ENCODE peak calls at places on chromosomes 3 and 15, in six cellular contexts. K is HCT116; T is adrenal gland; D is cardiac muscle cell; Y is astrocyte; W is CD4-positive, CD25-positive, alpha-beta regulatory T cell. I is an unnamed sample. For H3K9me3, the result is how much of the 10 kb centered on the place peaks cover.

GRCh38 chr3:141578197-141578596 is 91.4 kb downstream of the RASA2 start:
- DNase-seq in W (no peak), T (no peak), K (no peak), Y (peak), D (peak), I (no peak)

GRCh38 chr3:14423197-14423743 is 20.9 kb downstream of the SLC6A6 start:
- DNase-seq in W (no peak), K (no peak), T (no peak), D (no peak), Y (no peak), I (no peak)

GRCh38 chr3:177770821-177771220 is 573.5 kb upstream of the TBL1XR1 start:
- DNase-seq in K (no peak), W (no peak), Y (peak), T (no peak), D (no peak), I (no peak)

GRCh38 chr3:162719684-162720341 is 1223.2 kb downstream of the OTOL1 start:
- DNase-seq in D (peak), K (peak), Y (peak), W (no peak), T (no peak), I (no peak)

GRCh38 chr3:138016065-138016464 is 6.1 kb downstream of the CLDN18 start:
- DNase-seq in D (no peak), K (no peak), Y (no peak), T (no peak), W (no peak), I (no peak)

GRCh38 chr3:5692446-5692845 is 504.9 kb downstream of the EDEM1 start:
- DNase-seq in T (no peak), Y (no peak), K (no peak), D (no peak), W (no peak), I (no peak)

GRCh38 chr3:72105306-72105705 is 320.4 kb upstream of the PROK2 start:
- DNase-seq in Y (no peak), D (no peak), W (no peak), T (no peak), K (no peak), I (no peak)

GRCh38 chr3:174955513-174956001 is 96.4 kb downstream of the NAALADL2 start:
- DNase-seq in W (no peak), T (no peak), Y (peak), D (peak), K (peak), I (no peak)

GRCh38 chr3:76203578-76203977 is 418.2 kb upstream of the ZNF717 start:
- DNase-seq in K (no peak), D (no peak), W (no peak), Y (no peak), T (no peak), I (no peak)
- H3K9me3 ChIP-seq in K (under half), D (under half), W (under half), Y (under half), T (under half), I (under half)

GRCh38 chr3:133948996-133949395 is 53.3 kb upstream of the RAB6B start:
- DNase-seq in T (no peak), W (no peak), Y (no peak), K (no peak), D (no peak), I (no peak)
- H3K9me3 ChIP-seq in T (under half), W (under half), Y (under half), K (under half), D (under half), I (under half)

GRCh38 chr3:191158247-191158646 is 40.8 kb upstream of the OSTN start:
- DNase-seq in K (no peak), W (no peak), Y (no peak), D (no peak), T (no peak), I (no peak)
- H3K9me3 ChIP-seq in K (under half), W (under half), Y (under half), D (under half), T (under half), I (under half)

GRCh38 chr15:25173241-25174028 is 218.6 kb downstream of the SNRPN start:
- DNase-seq in W (no peak), T (peak), D (no peak), K (no peak), Y (no peak), I (peak)
- H3K9me3 ChIP-seq in W (under half), T (under half), D (under half), K (under half), Y (under half), I (under half)

GRCh38 chr3:124557-125179 is 71.9 kb upstream of the CHL1 start:
- DNase-seq in T (no peak), K (no peak), D (no peak), W (no peak), Y (no peak), I (no peak)
- H3K9me3 ChIP-seq in T (under half), K (under half), D (under half), W (under half), Y (under half), I (under half)

I was measured in T-helper 17 cell.